ENCODE peak calls at places on chromosomes 1 and 21, in four cellular contexts. X, Q, U and C are unnamed samples.

GRCh38 chr1:204294371-204294770 is 65.4 kb downstream of the PLEKHA6 start:
- DNase-seq in Q (no peak), U (no peak), X (peak; percentile 84), C (no peak)

GRCh38 chr1:27887215-27888035 is 15.1 kb downstream of the THEMIS2 start:
- DNase-seq in X (no peak), U (no peak), Q (no peak), C (peak; percentile 94)

GRCh38 chr1:201454568-201454967 is 14.4 kb downstream of the PHLDA3 start:
- DNase-seq in Q (no peak), X (no peak), U (no peak), C (no peak)

GRCh38 chr21:42864286-42864685 is 15.1 kb downstream of the WDR4 start:
- DNase-seq in U (no peak), X (no peak), Q (no peak), C (no peak)

GRCh38 chr1:245804696-245805095 is 649.9 kb downstream of the KIF26B start:
- DNase-seq in X (no peak), U (no peak), Q (no peak), C (no peak)

GRCh38 chr1:199279872-199280649 is 641.2 kb downstream of the PTPRC start:
- DNase-seq in U (no peak), Q (no peak), X (no peak), C (no peak)

GRCh38 chr1:98104285-98104684 is 183.5 kb upstream of the DPYD start:
- DNase-seq in Q (no peak), U (no peak), X (no peak), C (no peak)

GRCh38 chr1:60132985-60133673 is 59.6 kb upstream of the C1orf87 start:
- DNase-seq in U (no peak), Q (no peak), X (no peak), C (peak; percentile 50)

GRCh38 chr1:180507826-180508724 is 5.7 kb upstream of the ACBD6 start:
- DNase-seq in U (no peak), X (no peak), Q (no peak), C (peak; percentile 40)

GRCh38 chr1:31429583-31429982 is 16.6 kb downstream of the SERINC2 start:
- DNase-seq in Q (no peak), X (no peak), U (no peak), C (no peak)
- TF ChIP-seq POLR2A in Q (no peak), X (no peak), U (no peak), C (no peak)

GRCh38 chr1:53726009-53726600 is 12.9 kb downstream of the GLIS1 start:
- DNase-seq in U (no peak), Q (no peak), X (no peak), C (peak; percentile 76)
- TF ChIP-seq POLR2A in U (no peak), Q (no peak), X (no peak), C (no peak)

GRCh38 chr21:25564349-25564948 is 42.8 kb downstream of the MRPL39 start:
- DNase-seq in X (no peak), Q (no peak), U (no peak), C (no peak)
- TF ChIP-seq POLR2A in X (no peak), Q (no peak), U (no peak), C (no peak)

DNA sequence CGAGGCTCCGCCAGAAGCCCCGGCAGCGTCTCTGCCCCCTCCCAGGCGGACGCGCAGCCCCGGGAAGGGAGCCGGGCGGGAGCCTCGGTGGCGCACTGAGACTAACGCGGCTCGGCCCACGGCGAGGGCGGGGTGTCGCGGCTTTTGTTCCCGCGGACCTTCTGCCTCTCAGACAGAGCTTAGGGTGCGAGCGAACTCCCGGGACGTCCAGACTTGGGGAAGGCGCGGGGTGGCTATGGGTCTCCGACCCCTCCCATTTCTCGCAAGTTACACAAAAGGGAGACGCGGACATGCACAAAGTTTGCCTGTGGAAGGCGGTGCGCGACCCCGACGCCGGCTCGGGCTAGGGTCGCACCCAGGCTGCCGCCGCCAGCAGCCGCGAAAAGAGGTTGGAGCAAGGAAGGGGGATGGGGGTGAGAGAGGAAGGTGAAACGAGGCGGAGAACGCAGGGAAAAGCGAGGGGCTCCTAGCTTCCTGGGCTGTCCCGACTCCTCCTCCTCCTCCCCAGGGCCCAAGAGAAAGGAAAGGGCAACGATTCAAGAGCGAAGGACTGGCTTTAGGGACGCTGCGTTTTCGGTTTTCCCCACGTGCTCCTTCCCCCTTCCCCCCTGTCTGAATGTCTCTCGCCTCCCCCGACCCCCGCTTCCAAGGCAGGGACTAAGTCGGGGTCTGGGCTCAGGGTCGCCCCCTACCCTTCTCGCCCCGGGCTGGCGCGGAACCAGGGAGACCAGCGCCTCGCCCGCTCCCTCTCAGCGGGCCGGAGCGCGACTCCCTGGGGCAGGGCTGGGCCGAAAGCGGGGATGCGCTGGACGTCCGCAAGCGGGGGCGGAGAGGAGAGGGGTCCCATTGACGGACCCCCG is 729 bp downstream of the APP start:
- DNase-seq in X (peak; percentile 49), Q (no peak), U (peak; percentile 16), C (no peak)
- TF ChIP-seq POLR2A in X (peak; percentile 7), Q (no peak), U (no peak), C (no peak)

DNA sequence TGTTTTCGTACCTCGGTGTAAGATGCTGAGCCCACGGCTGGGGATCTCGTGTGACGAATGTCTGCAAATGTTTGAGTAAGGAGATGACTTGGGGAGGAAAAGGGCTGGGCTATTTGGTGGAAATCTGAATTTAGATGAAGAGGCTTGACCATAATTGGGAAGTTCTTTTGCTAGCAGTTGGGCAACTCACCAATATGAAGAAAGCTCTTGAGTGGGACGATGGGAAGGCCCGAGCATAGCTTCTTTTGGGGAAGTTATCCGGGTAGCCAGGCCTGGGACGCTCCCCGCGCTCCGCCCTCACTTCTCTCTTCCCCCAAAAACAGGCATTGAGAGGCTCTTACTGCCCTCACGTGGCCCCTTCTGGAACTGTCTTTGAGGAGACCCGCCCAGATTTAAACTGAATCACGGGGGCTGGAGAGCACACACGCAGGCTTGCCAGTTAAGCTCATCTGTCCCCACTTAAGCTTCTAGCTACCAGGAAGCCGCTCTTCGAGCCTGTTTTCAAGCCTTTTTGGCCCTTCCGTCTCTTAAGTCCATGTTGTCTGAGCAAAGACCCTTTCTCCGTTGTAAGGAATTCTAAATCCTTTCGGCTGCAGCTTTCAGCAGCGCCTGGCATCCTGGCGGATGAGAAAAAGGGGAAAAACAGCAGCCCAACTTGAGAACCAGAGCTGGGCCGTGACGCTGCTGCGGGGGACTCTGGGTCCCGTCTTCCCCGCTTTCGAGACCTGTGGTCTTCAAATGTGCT is 93.1 kb downstream of the NID1 start:
- DNase-seq in Q (peak; percentile 58), X (peak; percentile 96), U (peak; percentile 68), C (peak; percentile 99)
- TF ChIP-seq POLR2A in Q (no peak), X (peak; percentile 75), U (peak; percentile 49), C (peak; percentile 38)

GRCh38 chr1:160836981-160837557 is 25.6 kb downstream of the CD244 start:
- DNase-seq in U (no peak), X (no peak), Q (no peak), C (peak; percentile 23)

GRCh38 chr1:160834945-160835565 is 27.6 kb downstream of the CD244 start:
- DNase-seq in U (peak; percentile 22), Q (no peak), X (peak; percentile 42), C (peak; percentile 74)

GRCh38 chr1:160836561-160836960 is 26.1 kb downstream of the CD244 start:
- DNase-seq in X (no peak), Q (no peak), U (no peak), C (peak; percentile 32)

GRCh38 chr1:160838876-160839275 is 23.8 kb downstream of the CD244 start:
- DNase-seq in Q (no peak), X (no peak), U (no peak), C (no peak)

GRCh38 chr1:160837558-160838205 is 25.0 kb downstream of the CD244 start:
- DNase-seq in X (peak; percentile 25), U (peak; percentile 12), Q (peak; percentile 33), C (peak; percentile 97)
- TF ChIP-seq POLR2A in X (no peak), U (no peak), Q (no peak), C (peak; percentile 18)

GRCh38 chr1:53069663-53070327 is 7.8 kb downstream of the PODN start:
- DNase-seq in Q (no peak), U (no peak), X (peak; percentile 15), C (no peak)
- TF ChIP-seq POLR2A in Q (no peak), U (no peak), X (no peak), C (no peak)

DNA sequence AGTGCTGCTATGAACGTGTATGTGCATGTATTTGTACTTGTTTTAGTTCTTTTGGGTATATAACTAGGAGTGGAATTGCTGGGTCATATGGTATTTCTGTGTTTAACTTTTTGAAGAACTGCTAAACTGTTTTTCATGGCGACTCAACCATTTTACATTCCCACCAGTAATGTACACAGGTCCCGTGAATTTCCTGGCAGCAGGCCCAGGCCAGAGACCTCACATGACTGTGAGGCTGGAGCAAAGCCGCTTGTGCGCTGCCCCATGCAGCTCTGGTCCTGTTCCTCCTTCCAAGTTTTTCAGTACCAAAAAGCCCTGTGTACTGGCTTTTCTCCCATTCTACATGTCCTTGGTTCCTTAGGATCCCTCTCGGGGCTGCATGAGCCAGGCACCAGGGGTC is 29.6 kb downstream of the ACOT11 start:
- DNase-seq in X (peak; percentile 41), Q (no peak), U (no peak), C (no peak)
- TF ChIP-seq POLR2A in X (no peak), Q (no peak), U (no peak), C (no peak)

DNA sequence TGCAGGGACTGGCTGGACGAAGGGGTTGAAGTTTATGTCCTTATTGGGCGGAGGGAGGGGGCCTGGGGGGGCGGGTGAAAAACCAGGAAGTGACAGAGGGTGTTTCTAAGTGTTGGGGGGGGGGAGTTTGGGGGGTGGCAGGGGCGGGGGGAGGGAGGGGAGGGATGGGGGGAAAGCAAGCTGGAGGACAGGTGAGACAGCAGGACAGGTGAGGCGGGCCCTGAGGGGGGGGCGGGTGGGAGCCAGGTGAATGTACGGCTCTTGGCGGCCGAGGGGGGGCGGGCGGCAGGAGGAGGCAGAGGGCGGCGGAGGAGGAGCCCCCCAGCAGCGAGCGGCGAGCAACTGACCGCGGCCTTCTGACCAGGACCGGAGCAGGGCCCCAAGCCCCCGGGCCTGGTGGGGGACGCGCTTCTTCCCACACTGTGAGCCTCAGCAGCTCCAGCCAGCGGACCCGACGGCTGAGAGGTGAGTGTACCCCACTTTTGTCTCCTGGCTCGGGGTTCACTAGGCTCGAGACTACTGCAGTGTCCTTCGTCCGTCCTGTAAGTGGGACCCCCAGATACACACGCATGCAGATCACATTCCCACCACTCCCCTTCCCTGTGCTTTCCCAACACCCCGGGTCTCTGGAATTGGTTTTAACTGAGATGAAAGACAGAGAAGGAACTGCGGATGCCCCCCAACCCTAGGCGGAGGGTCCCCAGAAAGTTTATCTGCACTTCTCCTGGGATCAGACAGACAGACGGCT is at the start of gene ZBTB7B:
- DNase-seq in Q (no peak), X (peak; percentile 64), U (no peak), C (peak; percentile 57)
- TF ChIP-seq POLR2A in Q (no peak), X (peak; percentile 10), U (no peak), C (no peak)